ENCODE peak calls at places on chromosomes 12 and 14, in four cellular contexts. Z is gastrocnemius medialis, V is HCT116, N is right lobe of liver. D is an unnamed sample.

GRCh38 chr12:89839427-89839826 is 130.8 kb upstream of the ATP2B1 start:
- ATAC-seq in Z (no peak), V (no peak), N (no peak), D (no peak)

GRCh38 chr12:107736914-107737313 is 24.0 kb downstream of the PRDM4 start:
- ATAC-seq in Z (no peak), V (no peak), N (no peak), D (no peak)

GRCh38 chr12:87995581-87996178 is 33.5 kb downstream of the C12orf50 start:
- ATAC-seq in Z (peak), V (peak), N (peak), D (peak)

GRCh38 chr12:85657836-85658235 is 178.4 kb downstream of the RASSF9 start:
- ATAC-seq in Z (no peak), V (no peak), N (no peak), D (no peak)

GRCh38 chr12:80135624-80136023 is 36.3 kb downstream of the OTOGL start:
- ATAC-seq in Z (no peak), V (no peak), N (no peak), D (no peak)

GRCh38 chr14:72318648-72319047 is 386.4 kb downstream of the RGS6 start:
- ATAC-seq in Z (no peak), V (no peak), N (no peak), D (no peak)

GRCh38 chr14:29217813-29218450 is 451.3 kb downstream of the FOXG1 start:
- ATAC-seq in Z (no peak), V (no peak), N (no peak), D (no peak)

GRCh38 chr12:12190087-12190809 is 76.6 kb downstream of the LRP6 start:
- ATAC-seq in Z (no peak), V (no peak), N (no peak), D (no peak)

GRCh38 chr14:69692542-69693053 is 74.3 kb upstream of the SRSF5 start:
- ATAC-seq in Z (no peak), V (no peak), N (peak), D (no peak)

GRCh38 chr12:64889434-64890216 is 65.2 kb downstream of the TBC1D30 start:
- ATAC-seq in Z (no peak), V (no peak), N (no peak), D (no peak)

DNA sequence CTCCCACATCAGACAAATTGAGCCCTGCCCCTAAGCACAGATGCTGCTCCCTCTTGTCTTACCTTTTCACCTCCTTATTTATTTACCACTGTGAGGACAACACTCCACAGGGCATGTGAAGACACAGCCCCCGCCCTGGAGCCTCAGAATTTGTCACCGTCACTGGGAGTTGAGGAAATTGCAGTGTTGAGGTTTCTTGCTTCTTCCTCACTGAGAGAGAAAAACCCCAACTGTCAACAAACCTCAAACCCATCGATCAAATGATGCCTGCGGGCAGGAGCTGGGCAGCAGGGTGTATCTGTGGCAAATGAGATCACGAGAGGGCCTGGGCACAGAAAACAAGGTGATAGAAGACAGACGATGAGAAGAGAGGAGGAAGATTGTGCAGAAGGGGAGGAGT is 30.5 kb upstream of the PLEKHG3 start:
- ATAC-seq in Z (no peak), V (no peak), N (peak), D (no peak)
- H3K4me3 ChIP-seq in Z (no peak), V (no peak), N (no peak), D (no peak)

GRCh38 chr14:35825968-35826217 is 245 bp upstream of the BRMS1L start:
- ATAC-seq in Z (no peak), V (no peak), N (no peak), D (no peak)

GRCh38 chr14:35829449-35829848 is 3.3 kb downstream of the BRMS1L start:
- ATAC-seq in Z (no peak), V (no peak), N (no peak), D (no peak)

GRCh38 chr14:35826952-35827416 is 846 bp downstream of the BRMS1L start:
- ATAC-seq in Z (no peak), V (no peak), N (no peak), D (no peak)

GRCh38 chr14:35827678-35828472 is 1.7 kb downstream of the BRMS1L start:
- ATAC-seq in Z (no peak), V (no peak), N (no peak), D (no peak)

GRCh38 chr14:35826218-35826951 is at the start of gene BRMS1L:
- ATAC-seq in Z (peak), V (peak), N (peak), D (peak)
- TF ChIP-seq POLR2A in Z (peak), V (peak), N (peak), D (peak)

DNA sequence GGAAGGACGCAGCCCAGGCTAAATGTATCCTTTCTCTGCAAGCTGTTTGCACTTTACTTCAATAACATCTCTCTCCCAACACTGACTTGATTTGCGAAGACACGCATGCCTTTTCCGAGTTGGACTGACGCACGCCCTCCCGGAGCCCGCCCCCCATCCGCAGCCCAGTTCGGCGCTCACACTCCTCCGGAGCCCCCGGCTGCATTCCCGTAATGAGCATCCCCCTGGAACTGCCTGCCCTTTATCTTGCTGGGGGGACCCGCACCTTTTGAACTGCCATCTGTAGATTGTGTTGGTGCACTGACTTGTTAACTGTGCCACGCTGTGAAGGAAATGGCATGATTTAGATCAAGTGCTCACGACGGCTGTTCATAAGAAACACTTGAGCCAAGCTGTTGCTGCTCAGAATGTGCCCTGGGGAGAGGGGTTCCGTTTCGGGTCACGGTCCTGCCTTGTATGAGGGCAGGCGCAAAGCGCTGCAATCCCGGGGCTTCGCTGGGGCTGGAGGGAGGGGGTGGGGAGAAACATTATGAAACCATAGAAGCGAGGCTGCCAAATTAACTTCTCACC is 176.6 kb upstream of the CDKN3 start:
- ATAC-seq in Z (no peak), V (no peak), N (peak), D (peak)
- H3K4me3 ChIP-seq in Z (peak), V (no peak), N (peak), D (peak)

GRCh38 chr14:53613404-53614253 is 343.0 kb downstream of the BMP4 start:
- ATAC-seq in Z (no peak), V (peak), N (peak), D (no peak)
- TF ChIP-seq POLR2A in Z (no peak), V (no peak), N (no peak), D (no peak)

GRCh38 chr14:104694991-104695659 is 5.7 kb downstream of the INF2 start:
- ATAC-seq in Z (no peak), V (no peak), N (peak), D (peak)
- H3K4me3 ChIP-seq in Z (no peak), V (no peak), N (no peak), D (peak)

DNA sequence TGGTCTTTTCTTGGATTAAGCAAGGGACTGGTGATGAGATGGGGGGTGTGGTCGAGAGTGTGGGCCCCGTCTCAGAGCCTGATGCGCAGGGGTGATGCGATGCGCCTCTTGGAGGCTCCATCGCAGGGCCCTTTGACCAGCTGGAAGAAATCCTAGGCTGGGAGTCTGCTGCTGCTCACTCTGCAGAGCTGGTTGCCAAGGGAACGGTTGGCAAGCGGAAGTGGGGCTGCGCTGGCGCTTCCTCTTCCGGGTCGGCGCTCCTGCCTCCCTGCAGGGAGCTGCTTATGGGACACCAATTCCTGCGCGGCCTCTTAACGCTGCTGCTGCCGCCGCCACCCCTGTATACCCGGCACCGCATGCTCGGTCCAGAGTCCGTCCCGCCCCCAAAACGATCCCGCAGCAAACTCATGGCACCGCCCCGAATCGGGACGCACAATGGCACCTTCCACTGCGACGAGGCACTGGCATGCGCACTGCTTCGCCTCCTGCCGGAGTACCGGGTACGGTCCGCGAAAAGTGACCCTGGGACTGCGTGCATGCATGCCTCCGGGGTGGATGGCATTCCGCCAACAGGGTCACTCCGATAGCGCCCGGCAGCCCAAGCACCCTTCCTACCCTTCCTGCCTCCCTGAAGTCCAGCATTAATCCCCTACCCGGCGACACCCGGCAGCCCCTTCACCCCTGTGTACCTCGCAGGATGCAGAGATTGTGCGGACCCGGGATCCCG is at the start of gene MYG1:
- ATAC-seq in Z (peak), V (peak), N (peak), D (peak)
- TF ChIP-seq POLR2A in Z (peak), V (peak), N (peak), D (peak)

DNA sequence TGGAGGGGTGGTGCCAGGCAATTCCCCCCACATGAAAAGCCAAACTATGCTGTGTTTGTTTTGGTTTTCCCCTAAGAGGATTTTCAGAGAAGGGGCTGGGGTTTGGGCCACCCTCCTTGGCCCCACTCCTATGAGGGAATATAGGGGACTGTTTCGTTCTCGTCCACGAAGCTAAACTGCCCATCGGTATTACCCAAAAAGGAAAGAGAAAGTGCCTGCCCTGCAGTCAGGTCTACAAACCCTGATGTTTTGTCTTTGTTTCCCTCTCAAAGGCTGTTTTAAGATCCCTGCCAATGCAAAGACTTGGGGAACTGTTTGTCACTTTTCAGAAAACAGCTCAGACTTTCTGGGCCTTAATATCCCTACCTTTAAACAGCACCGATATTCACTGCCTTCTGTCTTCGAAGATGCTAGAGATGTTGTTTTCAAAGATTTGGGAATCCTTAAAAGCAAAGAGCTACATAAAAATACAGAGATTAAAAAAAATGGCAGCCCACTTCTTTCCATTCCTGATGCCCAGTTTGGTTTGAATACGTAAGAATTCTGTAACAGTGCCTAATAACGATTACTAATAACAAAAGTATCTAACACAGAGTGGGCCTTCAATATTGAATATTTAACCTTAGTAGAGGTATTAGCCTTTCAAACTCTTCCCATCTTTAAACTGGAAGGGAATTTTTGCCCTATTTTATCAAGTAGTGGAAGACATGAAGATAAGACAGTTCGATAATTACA is 518.4 kb downstream of the MED13L start:
- ATAC-seq in Z (no peak), V (no peak), N (no peak), D (no peak)
- H3K4me3 ChIP-seq in Z (no peak), V (no peak), N (no peak), D (no peak)

GRCh38 chr12:94208433-94208921 is 60.1 kb downstream of the PLXNC1 start:
- ATAC-seq in Z (no peak), V (no peak), N (no peak), D (peak)
- TF ChIP-seq POLR2A in Z (no peak), V (no peak), N (no peak), D (no peak)

DNA sequence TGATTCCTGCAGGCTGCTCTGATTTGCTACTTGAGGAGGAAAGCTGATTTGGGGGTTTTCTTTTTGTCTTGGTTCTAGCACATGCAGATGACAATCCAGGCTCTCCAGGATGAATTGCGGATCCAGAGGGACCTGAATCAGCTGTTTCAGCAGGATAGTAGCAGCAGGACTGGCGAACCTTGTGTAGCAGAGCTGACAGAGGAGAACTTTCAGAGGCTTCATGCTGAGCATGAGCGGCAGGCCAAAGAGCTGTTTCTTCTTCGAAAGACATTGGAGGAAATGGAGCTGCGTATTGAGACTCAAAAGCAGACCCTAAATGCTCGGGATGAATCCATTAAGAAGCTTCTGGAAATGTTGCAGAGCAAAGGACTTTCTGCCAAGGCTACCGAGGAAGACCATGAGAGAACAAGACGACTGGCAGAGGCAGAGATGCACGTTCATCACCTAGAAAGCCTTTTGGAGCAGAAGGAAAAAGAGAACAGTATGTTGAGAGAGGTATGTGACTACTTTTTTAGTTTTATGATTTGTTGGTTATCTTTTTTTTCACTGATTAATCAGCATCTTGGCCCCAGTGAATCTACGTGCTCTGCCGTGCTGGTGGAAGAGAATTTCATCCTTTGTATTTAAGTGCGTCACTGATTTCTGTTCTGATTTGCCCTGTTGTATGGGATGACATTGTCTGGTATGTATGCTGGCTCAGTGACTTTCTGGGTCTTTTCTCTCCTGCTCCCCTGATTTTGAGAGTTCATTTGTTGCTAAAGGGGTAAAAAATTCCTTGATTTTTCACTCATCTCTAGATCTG is 92.3 kb downstream of the ERC1 start:
- ATAC-seq in Z (peak), V (no peak), N (no peak), D (no peak)
- H3K4me3 ChIP-seq in Z (no peak), V (no peak), N (no peak), D (no peak)

D was measured in gastroesophageal sphincter.